ENCODE peak calls at places on chromosomes 6 and 20, in six cellular contexts. D is SK-N-SH, B is GM23248, Z is HepG2, Q is DND-41, H is PC-3. X is an unnamed sample.

GRCh38 chr20:50311308-50312001 is 120.8 kb downstream of the CEBPB start:
- DNase-seq in Q (no peak), Z (no peak), D (no peak), B (no peak), H (no peak), X (peak; percentile 56)

GRCh38 chr6:13811627-13812358 is 2.6 kb downstream of the MCUR1 start:
- DNase-seq in Z (no peak), D (no peak), B (no peak), H (no peak), Q (no peak), X (no peak)

GRCh38 chr6:5713519-5713918 is 293.2 kb downstream of the NRN1 start:
- DNase-seq in Q (no peak), H (no peak), Z (peak; percentile 95), B (no peak), D (no peak), X (no peak)

GRCh38 chr20:44056010-44056698 is 130.8 kb downstream of the JPH2 start:
- DNase-seq in Z (peak; percentile 61), Q (peak; percentile 74), D (peak; percentile 82), B (no peak), H (peak; percentile 78), X (peak; percentile 91)

GRCh38 chr20:61561111-61561830 is 309.2 kb downstream of the CDH4 start:
- DNase-seq in B (no peak), Q (no peak), Z (no peak), H (no peak), D (no peak), X (peak; percentile 60)

GRCh38 chr20:38201356-38201755 is 36.3 kb upstream of the TGM2 start:
- DNase-seq in Q (no peak), B (peak; percentile 94), H (peak; percentile 79), D (no peak), Z (no peak), X (peak; percentile 96)

GRCh38 chr20:48682529-48683385 is 145.0 kb downstream of the PREX1 start:
- DNase-seq in Z (peak; percentile 60), Q (no peak), D (peak; percentile 93), H (no peak), B (peak; percentile 93), X (peak; percentile 97)

GRCh38 chr6:28982476-28983266 is 22.4 kb downstream of the ZNF311 start:
- DNase-seq in H (peak; percentile 75), Q (peak; percentile 45), B (peak; percentile 80), D (peak; percentile 37), Z (peak; percentile 87), X (peak; percentile 42)

GRCh38 chr6:6788394-6789020 is 200.0 kb downstream of the LY86 start:
- DNase-seq in Z (no peak), Q (no peak), H (peak; percentile 40), D (no peak), B (peak; percentile 41), X (no peak)

GRCh38 chr6:8983202-8983688 is 547.9 kb upstream of the SLC35B3 start:
- DNase-seq in B (peak; percentile 84), Z (peak; percentile 45), D (peak; percentile 67), H (peak; percentile 78), Q (peak; percentile 64), X (peak; percentile 67)

GRCh38 chr6:160007118-160007517 is 38.2 kb downstream of the IGF2R start:
- DNase-seq in D (no peak), B (no peak), H (no peak), Z (no peak), Q (no peak), X (no peak)

GRCh38 chr6:113723182-113723581 is 134.0 kb upstream of the MARCKS start:
- DNase-seq in B (no peak), D (no peak), H (no peak), Q (no peak), Z (no peak), X (peak; percentile 46)

GRCh38 chr6:74585779-74586178 is 620.1 kb downstream of the COL12A1 start:
- DNase-seq in B (peak; percentile 43), H (peak; percentile 62), Q (no peak), Z (no peak), D (no peak), X (peak; percentile 36)

GRCh38 chr6:37826188-37826587 is 6.7 kb downstream of the ZFAND3 start:
- DNase-seq in Q (no peak), B (peak; percentile 50), D (no peak), H (no peak), Z (no peak), X (no peak)

GRCh38 chr6:136330634-136331033 is 41.0 kb upstream of the BCLAF1 start:
- DNase-seq in Z (no peak), H (no peak), B (no peak), D (no peak), Q (no peak), X (no peak)

GRCh38 chr20:577167-577791 is 32.8 kb downstream of the TCF15 start:
- DNase-seq in H (peak; percentile 22), Q (no peak), Z (peak; percentile 70), D (no peak), B (peak; percentile 55), X (no peak)

GRCh38 chr6:100176321-100176950 is 182.4 kb upstream of the MCHR2 start:
- DNase-seq in D (no peak), H (peak; percentile 70), Z (peak; percentile 14), B (peak; percentile 82), Q (peak; percentile 48), X (peak; percentile 74)

GRCh38 chr6:138572200-138572875 is 73.0 kb upstream of the NHSL1 start:
- DNase-seq in H (peak; percentile 73), B (peak; percentile 85), Z (peak; percentile 97), Q (no peak), D (no peak), X (peak; percentile 83)

GRCh38 chr20:48716086-48716485 is 111.7 kb downstream of the PREX1 start:
- DNase-seq in B (no peak), Z (no peak), Q (peak; percentile 90), H (no peak), D (no peak), X (no peak)

GRCh38 chr20:2690718-2691117 is 1.9 kb upstream of the EBF4 start:
- DNase-seq in Q (no peak), D (no peak), B (no peak), H (no peak), Z (no peak), X (no peak)

GRCh38 chr6:53066059-53066406 is 829 bp downstream of the FBXO9 start:
- DNase-seq in H (peak; percentile 40), Q (peak; percentile 58), Z (no peak), D (no peak), B (peak; percentile 80), X (peak; percentile 59)

GRCh38 chr6:143397229-143398222 is 53.0 kb downstream of the ADAT2 start:
- DNase-seq in B (peak; percentile 80), Z (peak; percentile 99), Q (no peak), H (peak; percentile 92), D (no peak), X (no peak)

GRCh38 chr6:95384988-95385387 is 192.3 kb upstream of the MANEA start:
- DNase-seq in D (no peak), B (no peak), Q (no peak), H (no peak), Z (no peak), X (no peak)

GRCh38 chr6:151881231-151881630 is 73.7 kb downstream of the ESR1 start:
- DNase-seq in H (no peak), B (no peak), Z (no peak), D (no peak), Q (no peak), X (no peak)

GRCh38 chr6:82861121-82861520 is 204.5 kb downstream of the UBE3D start:
- DNase-seq in B (peak; percentile 24), H (peak; percentile 84), Q (no peak), Z (no peak), D (no peak), X (peak; percentile 31)

DNA sequence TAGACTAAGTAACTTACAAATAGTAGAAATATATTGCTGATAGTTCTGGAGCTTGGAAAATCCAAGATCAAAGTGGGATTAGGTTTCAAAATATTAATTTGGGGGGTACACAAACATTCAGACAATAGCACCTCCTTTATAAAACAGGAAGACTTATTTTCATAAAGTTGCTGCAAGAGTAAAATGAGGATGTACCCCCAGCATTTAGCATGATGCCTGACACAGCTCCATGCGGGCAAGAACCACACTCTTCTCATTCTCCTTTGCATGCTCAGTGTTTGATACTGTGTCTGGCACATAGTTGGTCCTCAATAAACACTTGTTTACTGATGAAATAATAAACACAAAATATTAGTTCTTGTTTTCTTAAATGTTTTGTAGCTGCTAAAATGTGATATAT is 332.9 kb downstream of the TFAP2A start:
- DNase-seq in B (no peak), Z (no peak), H (no peak), Q (no peak), D (no peak), X (no peak)
- H3K79me2 ChIP-seq in B (no peaks in the 10 kb centered on the region), Z (no peaks in the 10 kb centered on the region), H (no peaks in the 10 kb centered on the region), Q (no peaks in the 10 kb centered on the region), D (no peaks in the 10 kb centered on the region), X (no peaks in the 10 kb centered on the region)

GRCh38 chr6:56479381-56479780 is 163.3 kb downstream of the DST start:
- DNase-seq in D (no peak), H (no peak), Q (no peak), Z (no peak), B (no peak), X (peak; percentile 3)

GRCh38 chr6:56475736-56476457 is 166.8 kb downstream of the DST start:
- DNase-seq in Z (peak; percentile 7), Q (no peak), D (peak; percentile 33), H (peak; percentile 43), B (no peak), X (no peak)

GRCh38 chr6:56478202-56478601 is 164.5 kb downstream of the DST start:
- DNase-seq in H (no peak), Q (no peak), B (no peak), Z (no peak), D (no peak), X (no peak)

GRCh38 chr6:56474531-56474930 is 168.2 kb downstream of the DST start:
- DNase-seq in Z (no peak), Q (no peak), D (no peak), B (no peak), H (peak; percentile 51), X (no peak)

GRCh38 chr6:56477241-56477640 is 165.4 kb downstream of the DST start:
- DNase-seq in Z (no peak), H (no peak), B (no peak), Q (no peak), D (no peak), X (no peak)
- H3K4me3 ChIP-seq in Z (no peak overlapping the region), H (no peak overlapping the region), B (no peak overlapping the region), Q (no peak overlapping the region), D (no peak overlapping the region), X (no peak overlapping the region)

GRCh38 chr6:30304002-30304401 is 22.7 kb upstream of the TRIM39 start:
- DNase-seq in B (no peak), Q (no peak), Z (no peak), D (no peak), H (no peak), X (no peak)
- H3K9me3 ChIP-seq in B (no peaks in the 10 kb centered on the region), Q (no peaks in the 10 kb centered on the region), Z (no peaks in the 10 kb centered on the region), D (no peaks in the 10 kb centered on the region), H (no peaks in the 10 kb centered on the region), X (no peaks in the 10 kb centered on the region)

DNA sequence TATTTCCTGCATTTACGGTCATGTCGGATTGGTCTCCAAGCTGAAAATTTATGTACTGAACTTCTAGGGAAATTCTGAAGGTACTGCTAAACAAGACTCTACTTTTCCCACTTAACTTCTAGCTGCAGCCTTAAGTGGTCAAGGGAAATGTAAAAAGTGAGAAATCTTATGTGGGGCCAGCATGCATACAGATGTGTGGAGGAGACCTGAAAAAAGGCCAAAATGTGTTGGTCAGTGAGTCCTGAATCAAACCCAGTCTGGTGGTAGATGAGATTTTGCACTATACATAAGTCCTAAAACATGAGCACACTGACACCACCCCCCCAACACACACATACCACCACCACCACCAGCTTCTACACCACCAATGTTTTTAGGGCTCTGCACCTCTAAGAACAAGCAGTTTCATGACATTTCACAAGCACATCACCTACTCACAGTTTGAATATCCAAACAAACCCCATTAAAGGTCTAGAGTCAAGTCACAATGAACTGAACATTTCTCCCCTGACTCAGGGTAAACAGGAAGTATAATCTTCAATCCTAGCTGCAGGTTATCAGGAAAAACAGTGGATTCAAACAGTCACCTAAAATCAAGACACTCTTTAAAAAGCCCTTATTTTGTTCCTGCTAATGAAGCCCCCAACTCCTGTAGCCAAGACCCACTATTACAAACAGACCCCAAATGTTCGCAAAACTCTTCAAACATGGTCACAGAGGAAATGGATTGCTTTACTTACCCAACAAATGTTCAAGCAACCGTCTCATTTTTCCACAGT is 1.6 kb downstream of the ZMYND8 start:
- DNase-seq in Z (peak; percentile 70), Q (no peak), D (no peak), B (peak; percentile 44), H (peak; percentile 70), X (no peak)
- H3K79me2 ChIP-seq in Z (peaks cover 73% of the 10 kb centered on the region), Q (peaks cover 74% of the 10 kb centered on the region), D (peaks cover 69% of the 10 kb centered on the region), B (peaks cover 65% of the 10 kb centered on the region), H (peaks cover 65% of the 10 kb centered on the region), X (peaks cover 65% of the 10 kb centered on the region)

X was measured in osteoblast.